ENCODE peak calls at places on chromosomes 12 and 14, in ten cellular contexts. I is H9; B is neural progenitor cell; F is transverse colon; L is CD8-positive, alpha-beta T cell; T is psoas muscle; Z is RWPE2; K is ovary; W is GM23338; E is astrocyte. P is an unnamed sample.

GRCh38 chr12:112386726-112387125 is 4.5 kb upstream of the HECTD4 start:
- DNase-seq in F (no peak), I (no peak), B (no peak), E (no peak), W (no peak), L (no peak), Z (no peak), T (no peak), K (peak; percentile 24), P (peak; percentile 41)

GRCh38 chr12:16555630-16556029 is 50.3 kb downstream of the LMO3 start:
- DNase-seq in I (peak; percentile 56), Z (no peak), W (peak; percentile 60), T (no peak), B (no peak), K (no peak), E (no peak), L (no peak), F (no peak), P (peak; percentile 64)

GRCh38 chr12:102849722-102850447 is 67.2 kb downstream of the PAH start:
- DNase-seq in T (no peak), Z (no peak), K (no peak), F (no peak), I (no peak), L (no peak), W (no peak), E (no peak), B (no peak), P (no peak)

GRCh38 chr12:42790761-42791151 is 201.2 kb upstream of the PRICKLE1 start:
- DNase-seq in K (no peak), B (no peak), F (peak; percentile 9), L (no peak), T (no peak), I (no peak), W (no peak), Z (no peak), E (peak; percentile 98), P (peak; percentile 62)

GRCh38 chr12:124007810-124008570 is 35.0 kb downstream of the ZNF664 start:
- DNase-seq in W (no peak), E (peak; percentile 14), I (no peak), K (no peak), B (no peak), F (no peak), T (no peak), L (no peak), Z (no peak), P (no peak)

GRCh38 chr14:73432124-73432523 is 26.2 kb downstream of the NUMB start:
- DNase-seq in F (no peak), L (no peak), I (no peak), B (no peak), W (no peak), Z (no peak), E (no peak), K (no peak), T (no peak), P (no peak)

GRCh38 chr12:70652451-70652850 is 15.2 kb upstream of the PTPRB start:
- DNase-seq in K (no peak), W (no peak), E (peak; percentile 63), Z (no peak), L (no peak), B (no peak), T (no peak), I (no peak), F (no peak), P (no peak)

GRCh38 chr12:13347241-13348043 is 150.9 kb downstream of the EMP1 start:
- DNase-seq in L (no peak), W (no peak), T (peak; percentile 42), K (no peak), F (no peak), Z (no peak), E (peak; percentile 68), I (no peak), B (no peak), P (no peak)

GRCh38 chr12:96192926-96193573 is 1.1 kb upstream of the ELK3 start:
- DNase-seq in B (no peak), W (no peak), T (no peak), L (no peak), F (no peak), I (no peak), E (no peak), Z (no peak), K (no peak), P (no peak)

DNA sequence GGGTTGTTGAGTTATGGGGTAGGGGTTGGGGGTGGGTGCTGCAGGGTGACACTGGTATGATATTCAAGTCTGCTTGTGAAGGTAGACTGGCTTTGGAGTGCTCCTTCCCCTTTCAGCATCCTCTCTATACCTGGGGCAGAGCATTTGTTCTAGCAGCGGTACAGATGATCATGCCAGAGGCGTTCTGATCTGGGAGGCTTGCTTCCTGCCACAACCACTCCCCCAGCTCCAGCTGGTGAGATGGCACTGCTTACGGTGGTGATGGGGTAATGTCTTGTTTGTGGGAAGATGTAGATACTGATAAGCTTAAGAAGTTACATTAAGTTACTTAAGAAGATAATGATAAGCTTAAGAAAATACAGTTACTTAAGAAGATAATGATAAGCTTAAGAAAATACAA is 131.8 kb downstream of the ERC1 start:
- DNase-seq in K (no peak), E (no peak), Z (no peak), B (peak; percentile 14), W (no peak), F (no peak), I (no peak), L (peak; percentile 83), T (no peak), P (no peak)
- H3K4me1 ChIP-seq in K (no peaks in the 10 kb centered on the region), E (no peaks in the 10 kb centered on the region), Z (peaks cover 1% of the 10 kb centered on the region), B (peaks cover 5% of the 10 kb centered on the region), W (no peaks in the 10 kb centered on the region), F (no peaks in the 10 kb centered on the region), I (no peaks in the 10 kb centered on the region), L (peaks cover 12% of the 10 kb centered on the region), T (no peaks in the 10 kb centered on the region), P (no peaks in the 10 kb centered on the region)

GRCh38 chr12:29025936-29026335 is 123.1 kb upstream of the FAR2 start:
- DNase-seq in T (no peak), L (no peak), K (no peak), W (no peak), Z (no peak), F (no peak), B (no peak), I (no peak), E (no peak), P (no peak)

GRCh38 chr12:29026419-29026818 is 122.7 kb upstream of the FAR2 start:
- DNase-seq in I (no peak), K (no peak), F (no peak), E (peak; percentile 80), B (no peak), L (no peak), W (no peak), T (no peak), Z (no peak), P (no peak)

GRCh38 chr12:29030006-29030405 is 119.1 kb upstream of the FAR2 start:
- DNase-seq in B (no peak), K (no peak), W (no peak), E (no peak), I (no peak), F (no peak), L (no peak), Z (no peak), T (no peak), P (no peak)

GRCh38 chr12:29023436-29024076 is 125.5 kb upstream of the FAR2 start:
- DNase-seq in K (no peak), B (peak; percentile 14), I (no peak), L (no peak), E (no peak), W (peak; percentile 2), F (no peak), Z (no peak), T (no peak), P (peak; percentile 51)

DNA sequence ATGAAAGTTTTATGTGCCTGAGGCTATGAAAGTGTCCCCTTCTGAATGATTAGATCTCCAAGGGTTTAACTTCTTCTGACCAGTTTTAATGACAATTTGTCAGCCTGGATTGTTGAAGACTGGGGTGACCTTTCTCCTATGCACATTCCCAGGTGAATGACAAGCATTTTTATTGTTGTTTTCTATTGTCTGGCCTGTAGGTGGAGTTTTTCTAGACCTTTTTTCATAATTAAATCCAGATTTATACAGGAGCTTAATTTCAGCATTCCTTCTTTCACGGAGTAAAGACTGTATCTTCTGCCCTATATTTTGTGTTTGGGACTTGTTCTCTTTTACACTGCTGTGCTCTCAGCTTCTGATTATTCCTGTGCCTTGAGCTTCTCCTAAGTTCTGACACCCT is 125.0 kb upstream of the FAR2 start:
- DNase-seq in W (peak; percentile 15), I (no peak), T (no peak), B (no peak), E (no peak), F (no peak), L (no peak), K (no peak), Z (no peak), P (no peak)
- TF ChIP-seq CTCF in W (peak; percentile 55), I (peak; percentile 53), T (no peak), B (peak; percentile 35), E (peak; percentile 13), F (peak; percentile 29), L (no peak), K (no peak), Z (no peak), P (peak; percentile 80)

GRCh38 chr14:104689620-104690265 is 325 bp downstream of the INF2 start:
- DNase-seq in F (peak; percentile 34), I (no peak), B (no peak), Z (no peak), W (no peak), T (no peak), K (no peak), E (no peak), L (no peak), P (no peak)

GRCh38 chr14:104686624-104687517 is 2.5 kb upstream of the INF2 start:
- DNase-seq in T (no peak), K (peak; percentile 17), L (no peak), F (peak; percentile 61), I (no peak), W (no peak), E (no peak), B (peak; percentile 1), Z (no peak), P (no peak)

GRCh38 chr14:104687601-104688504 is 1.6 kb upstream of the INF2 start:
- DNase-seq in F (peak; percentile 93), T (peak; percentile 87), B (peak; percentile 52), W (peak; percentile 68), I (peak; percentile 76), E (peak; percentile 53), K (peak; percentile 67), Z (peak; percentile 98), L (no peak), P (peak; percentile 83)

GRCh38 chr14:104688755-104689619 is at the start of gene INF2:
- DNase-seq in I (peak; percentile 68), K (peak; percentile 66), T (peak; percentile 70), F (peak; percentile 80), B (peak; percentile 80), Z (no peak), W (peak; percentile 77), E (no peak), L (peak; percentile 38), P (peak; percentile 88)

DNA sequence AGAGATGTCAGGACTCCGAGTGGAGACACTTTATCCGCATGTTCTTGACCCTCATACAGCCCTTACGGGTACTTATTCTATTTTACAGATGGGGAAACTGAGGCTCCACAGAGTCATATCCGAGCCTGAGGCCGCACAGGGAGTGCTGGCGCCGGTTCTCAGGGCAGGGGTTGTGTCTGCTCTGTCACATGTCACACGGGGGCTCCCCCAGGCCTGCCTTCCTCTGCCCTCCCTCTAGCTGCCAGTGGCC is 988 bp upstream of the INF2 start:
- DNase-seq in K (no peak), F (no peak), B (no peak), Z (no peak), E (no peak), W (no peak), T (no peak), I (no peak), L (peak; percentile 42), P (no peak)
- H3K4me1 ChIP-seq in K (peaks cover 20% of the 10 kb centered on the region), F (peaks cover 54% of the 10 kb centered on the region), B (peaks cover 35% of the 10 kb centered on the region), Z (peaks cover 37% of the 10 kb centered on the region), E (peaks cover 44% of the 10 kb centered on the region), W (peaks cover 27% of the 10 kb centered on the region), T (peaks cover 37% of the 10 kb centered on the region), I (no peaks in the 10 kb centered on the region), L (peaks cover 66% of the 10 kb centered on the region), P (peaks cover 17% of the 10 kb centered on the region)

GRCh38 chr14:104680806-104681688 is 8.4 kb upstream of the INF2 start:
- DNase-seq in B (peak; percentile 52), L (no peak), F (peak; percentile 77), I (no peak), E (peak; percentile 80), Z (no peak), W (no peak), K (no peak), T (peak; percentile 55), P (no peak)
- TF ChIP-seq CTCF in B (peak; percentile 44), L (no peak), F (no peak), I (peak; percentile 44), E (no peak), Z (peak; percentile 6), W (peak; percentile 46), K (no peak), T (no peak), P (peak; percentile 63)